ENCODE peak calls at places on chromosomes 1 and 21, in seven cellular contexts. One of them, this sample, is unnamed.

GRCh38 chr1:244796719-244797406 is 38.6 kb upstream of the COX20 start:
- DNase-seq in upper lobe of left lung: peak
- DNase-seq in AG04450: peak
- DNase-seq in cardiac fibroblast: peak
- DNase-seq in CD8-positive, alpha-beta T cell: peak
- DNase-seq in uterus: peak
- DNase-seq in nephron progenitor cell: peak
- DNase-seq in this sample: peak

GRCh38 chr21:37787456-37787855 is 128.8 kb downstream of the KCNJ6 start:
- DNase-seq in upper lobe of left lung: no peak
- DNase-seq in AG04450: peak
- DNase-seq in cardiac fibroblast: peak
- DNase-seq in CD8-positive, alpha-beta T cell: no peak
- DNase-seq in uterus: no peak
- DNase-seq in nephron progenitor cell: no peak
- DNase-seq in this sample: no peak

GRCh38 chr1:93471911-93472310 is 24.0 kb downstream of the FNBP1L start:
- DNase-seq in upper lobe of left lung: no peak
- DNase-seq in AG04450: peak
- DNase-seq in cardiac fibroblast: peak
- DNase-seq in CD8-positive, alpha-beta T cell: no peak
- DNase-seq in uterus: no peak
- DNase-seq in nephron progenitor cell: no peak
- DNase-seq in this sample: no peak

GRCh38 chr1:31033573-31033972 is 31.9 kb downstream of the PUM1 start:
- DNase-seq in upper lobe of left lung: peak
- DNase-seq in AG04450: no peak
- DNase-seq in cardiac fibroblast: no peak
- DNase-seq in CD8-positive, alpha-beta T cell: no peak
- DNase-seq in uterus: no peak
- DNase-seq in nephron progenitor cell: no peak
- DNase-seq in this sample: no peak

GRCh38 chr1:151157067-151157531 is 650 bp downstream of the TNFAIP8L2 start:
- DNase-seq in upper lobe of left lung: peak
- DNase-seq in AG04450: no peak
- DNase-seq in cardiac fibroblast: no peak
- DNase-seq in CD8-positive, alpha-beta T cell: peak
- DNase-seq in uterus: no peak
- DNase-seq in nephron progenitor cell: no peak
- DNase-seq in this sample: no peak

GRCh38 chr1:116345011-116345410 is 28.0 kb upstream of the ATP1A1 start:
- DNase-seq in upper lobe of left lung: no peak
- DNase-seq in AG04450: no peak
- DNase-seq in cardiac fibroblast: no peak
- DNase-seq in CD8-positive, alpha-beta T cell: no peak
- DNase-seq in uterus: no peak
- DNase-seq in nephron progenitor cell: no peak
- DNase-seq in this sample: no peak

GRCh38 chr1:31439276-31439675 is 26.3 kb downstream of the SERINC2 start:
- DNase-seq in upper lobe of left lung: no peak
- DNase-seq in AG04450: no peak
- DNase-seq in cardiac fibroblast: no peak
- DNase-seq in CD8-positive, alpha-beta T cell: no peak
- DNase-seq in uterus: no peak
- DNase-seq in nephron progenitor cell: no peak
- DNase-seq in this sample: no peak

GRCh38 chr1:64472805-64473204 is 2.9 kb downstream of the CACHD1 start:
- DNase-seq in upper lobe of left lung: no peak
- DNase-seq in AG04450: no peak
- DNase-seq in cardiac fibroblast: no peak
- DNase-seq in CD8-positive, alpha-beta T cell: no peak
- DNase-seq in uterus: no peak
- DNase-seq in nephron progenitor cell: no peak
- DNase-seq in this sample: no peak

GRCh38 chr21:28913071-28913470 is 79.6 kb downstream of the LTN1 start:
- DNase-seq in upper lobe of left lung: no peak
- DNase-seq in AG04450: no peak
- DNase-seq in cardiac fibroblast: no peak
- DNase-seq in CD8-positive, alpha-beta T cell: no peak
- DNase-seq in uterus: no peak
- DNase-seq in nephron progenitor cell: no peak
- DNase-seq in this sample: no peak

GRCh38 chr1:54489627-54490240 is 58.3 kb upstream of the ACOT11 start:
- DNase-seq in upper lobe of left lung: no peak
- DNase-seq in AG04450: no peak
- DNase-seq in cardiac fibroblast: no peak
- DNase-seq in CD8-positive, alpha-beta T cell: no peak
- DNase-seq in uterus: no peak
- DNase-seq in nephron progenitor cell: no peak
- DNase-seq in this sample: no peak

GRCh38 chr1:3809680-3810079 is 13.4 kb upstream of the LRRC47 start:
- DNase-seq in upper lobe of left lung: no peak
- DNase-seq in AG04450: no peak
- DNase-seq in cardiac fibroblast: no peak
- DNase-seq in CD8-positive, alpha-beta T cell: no peak
- DNase-seq in uterus: no peak
- DNase-seq in nephron progenitor cell: no peak
- DNase-seq in this sample: peak

GRCh38 chr1:247228133-247228532 is 27.7 kb upstream of the VN1R5 start:
- DNase-seq in upper lobe of left lung: no peak
- DNase-seq in AG04450: no peak
- DNase-seq in cardiac fibroblast: peak
- DNase-seq in CD8-positive, alpha-beta T cell: no peak
- DNase-seq in uterus: no peak
- DNase-seq in nephron progenitor cell: no peak
- DNase-seq in this sample: no peak

GRCh38 chr1:77824083-77824482 is 44.6 kb downstream of the MIGA1 start:
- DNase-seq in upper lobe of left lung: no peak
- DNase-seq in AG04450: no peak
- DNase-seq in cardiac fibroblast: peak
- DNase-seq in CD8-positive, alpha-beta T cell: no peak
- DNase-seq in uterus: no peak
- DNase-seq in nephron progenitor cell: no peak
- DNase-seq in this sample: no peak

GRCh38 chr1:154148787-154149186 is 6.1 kb downstream of the NUP210L start:
- DNase-seq in upper lobe of left lung: no peak
- DNase-seq in AG04450: no peak
- DNase-seq in cardiac fibroblast: no peak
- DNase-seq in CD8-positive, alpha-beta T cell: no peak
- DNase-seq in uterus: no peak
- DNase-seq in nephron progenitor cell: no peak
- DNase-seq in this sample: no peak

GRCh38 chr21:44482581-44483287 is 27.4 kb downstream of the LRRC3 start:
- DNase-seq in upper lobe of left lung: no peak
- DNase-seq in AG04450: no peak
- DNase-seq in cardiac fibroblast: no peak
- DNase-seq in CD8-positive, alpha-beta T cell: no peak
- DNase-seq in uterus: no peak
- DNase-seq in nephron progenitor cell: no peak
- DNase-seq in this sample: no peak

GRCh38 chr21:22575165-22575584 is 1577.0 kb downstream of the NCAM2 start:
- DNase-seq in upper lobe of left lung: no peak
- DNase-seq in AG04450: no peak
- DNase-seq in cardiac fibroblast: no peak
- DNase-seq in CD8-positive, alpha-beta T cell: no peak
- DNase-seq in uterus: no peak
- DNase-seq in nephron progenitor cell: peak
- DNase-seq in this sample: no peak

GRCh38 chr1:68959631-68960030 is 462.7 kb upstream of the DEPDC1 start:
- DNase-seq in upper lobe of left lung: no peak
- DNase-seq in AG04450: no peak
- DNase-seq in cardiac fibroblast: no peak
- DNase-seq in CD8-positive, alpha-beta T cell: no peak
- DNase-seq in uterus: no peak
- DNase-seq in nephron progenitor cell: no peak
- DNase-seq in this sample: no peak

DNA sequence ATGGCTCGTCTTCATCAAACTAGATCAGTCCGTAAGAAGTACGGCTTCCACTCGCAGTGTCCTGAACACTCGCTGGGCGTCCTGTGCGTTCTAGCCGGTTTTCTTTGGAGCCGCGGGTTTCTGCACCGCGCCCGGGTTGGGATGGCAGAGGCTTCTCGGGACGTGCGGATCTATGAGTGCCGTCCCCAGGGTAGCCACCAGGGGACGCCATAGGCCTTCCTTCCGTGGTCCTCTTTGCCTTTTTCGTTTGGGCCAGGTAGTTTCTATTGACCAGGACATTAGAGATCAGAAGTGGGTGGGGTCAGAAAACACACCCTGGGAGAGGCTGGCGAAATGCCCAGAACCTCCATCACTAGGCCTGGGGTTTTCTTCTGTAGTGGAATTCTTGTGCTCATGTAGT is 273.8 kb downstream of the FAM72C start:
- DNase-seq in upper lobe of left lung: peak
- DNase-seq in AG04450: no peak
- DNase-seq in cardiac fibroblast: no peak
- DNase-seq in CD8-positive, alpha-beta T cell: no peak
- DNase-seq in uterus: no peak
- DNase-seq in nephron progenitor cell: no peak
- DNase-seq in this sample: peak
- TF ChIP-seq CTCF in upper lobe of left lung: peak
- TF ChIP-seq CTCF in AG04450: peak
- TF ChIP-seq CTCF in cardiac fibroblast: peak
- TF ChIP-seq CTCF in CD8-positive, alpha-beta T cell: no peak
- TF ChIP-seq CTCF in uterus: no peak
- TF ChIP-seq CTCF in nephron progenitor cell: no peak
- TF ChIP-seq CTCF in this sample: peak

GRCh38 chr1:95039360-95040031 is 33.3 kb downstream of the ALG14 start:
- DNase-seq in upper lobe of left lung: no peak
- DNase-seq in AG04450: no peak
- DNase-seq in cardiac fibroblast: no peak
- DNase-seq in CD8-positive, alpha-beta T cell: no peak
- DNase-seq in uterus: peak
- DNase-seq in nephron progenitor cell: no peak
- DNase-seq in this sample: no peak

GRCh38 chr1:95042286-95042685 is 30.5 kb downstream of the ALG14 start:
- DNase-seq in upper lobe of left lung: no peak
- DNase-seq in AG04450: no peak
- DNase-seq in cardiac fibroblast: peak
- DNase-seq in CD8-positive, alpha-beta T cell: no peak
- DNase-seq in uterus: peak
- DNase-seq in nephron progenitor cell: no peak
- DNase-seq in this sample: no peak

GRCh38 chr1:95043141-95043980 is 29.4 kb downstream of the ALG14 start:
- DNase-seq in upper lobe of left lung: peak
- DNase-seq in AG04450: peak
- DNase-seq in cardiac fibroblast: peak
- DNase-seq in CD8-positive, alpha-beta T cell: peak
- DNase-seq in uterus: peak
- DNase-seq in nephron progenitor cell: peak
- DNase-seq in this sample: peak

GRCh38 chr1:95040032-95040525 is 32.7 kb downstream of the ALG14 start:
- DNase-seq in upper lobe of left lung: no peak
- DNase-seq in AG04450: no peak
- DNase-seq in cardiac fibroblast: no peak
- DNase-seq in CD8-positive, alpha-beta T cell: no peak
- DNase-seq in uterus: no peak
- DNase-seq in nephron progenitor cell: no peak
- DNase-seq in this sample: no peak

GRCh38 chr1:95041491-95042165 is 31.1 kb downstream of the ALG14 start:
- DNase-seq in upper lobe of left lung: peak
- DNase-seq in AG04450: peak
- DNase-seq in cardiac fibroblast: peak
- DNase-seq in CD8-positive, alpha-beta T cell: no peak
- DNase-seq in uterus: peak
- DNase-seq in nephron progenitor cell: peak
- DNase-seq in this sample: peak
- TF ChIP-seq CTCF in upper lobe of left lung: peak
- TF ChIP-seq CTCF in AG04450: peak
- TF ChIP-seq CTCF in cardiac fibroblast: peak
- TF ChIP-seq CTCF in CD8-positive, alpha-beta T cell: no peak
- TF ChIP-seq CTCF in uterus: peak
- TF ChIP-seq CTCF in nephron progenitor cell: peak
- TF ChIP-seq CTCF in this sample: peak

DNA sequence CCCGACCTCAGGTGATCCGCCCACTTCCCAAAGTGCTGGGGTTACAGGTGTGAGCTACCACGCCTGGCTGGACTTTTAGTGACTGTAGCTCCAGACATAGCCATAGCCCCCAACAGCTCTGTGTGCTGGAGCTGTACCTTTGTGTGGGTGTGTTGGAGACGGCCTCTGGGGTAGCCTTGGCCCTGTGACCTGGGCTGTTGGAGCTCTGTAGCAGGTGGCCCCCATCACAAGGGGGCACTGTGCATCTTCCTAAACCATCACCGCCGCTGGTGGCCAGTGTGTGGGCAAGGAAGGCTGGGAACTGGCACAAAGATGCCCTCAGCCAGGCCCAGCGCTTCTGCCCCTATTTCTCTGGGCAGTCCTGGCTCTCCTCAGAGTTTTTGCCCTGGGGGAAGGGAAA is 38.4 kb upstream of the FOXO6 start:
- DNase-seq in upper lobe of left lung: no peak
- DNase-seq in AG04450: no peak
- DNase-seq in cardiac fibroblast: peak
- DNase-seq in CD8-positive, alpha-beta T cell: peak
- DNase-seq in uterus: no peak
- DNase-seq in nephron progenitor cell: peak
- DNase-seq in this sample: no peak
- TF ChIP-seq CTCF in upper lobe of left lung: no peak
- TF ChIP-seq CTCF in AG04450: peak
- TF ChIP-seq CTCF in cardiac fibroblast: peak
- TF ChIP-seq CTCF in CD8-positive, alpha-beta T cell: no peak
- TF ChIP-seq CTCF in uterus: peak
- TF ChIP-seq CTCF in nephron progenitor cell: peak
- TF ChIP-seq CTCF in this sample: peak

GRCh38 chr1:234778215-234779159 is 168.5 kb upstream of the IRF2BP2 start:
- DNase-seq in upper lobe of left lung: peak
- DNase-seq in AG04450: no peak
- DNase-seq in cardiac fibroblast: no peak
- DNase-seq in CD8-positive, alpha-beta T cell: no peak
- DNase-seq in uterus: no peak
- DNase-seq in nephron progenitor cell: no peak
- DNase-seq in this sample: peak
- TF ChIP-seq CTCF in upper lobe of left lung: no peak
- TF ChIP-seq CTCF in AG04450: no peak
- TF ChIP-seq CTCF in cardiac fibroblast: no peak
- TF ChIP-seq CTCF in CD8-positive, alpha-beta T cell: no peak
- TF ChIP-seq CTCF in uterus: no peak
- TF ChIP-seq CTCF in nephron progenitor cell: no peak
- TF ChIP-seq CTCF in this sample: no peak

GRCh38 chr1:2417083-2417832 is 4.9 kb upstream of the PEX10 start:
- DNase-seq in upper lobe of left lung: no peak
- DNase-seq in AG04450: no peak
- DNase-seq in cardiac fibroblast: no peak
- DNase-seq in CD8-positive, alpha-beta T cell: no peak
- DNase-seq in uterus: no peak
- DNase-seq in nephron progenitor cell: no peak
- DNase-seq in this sample: no peak

GRCh38 chr1:2415337-2415736 is 3.0 kb upstream of the PEX10 start:
- DNase-seq in upper lobe of left lung: no peak
- DNase-seq in AG04450: no peak
- DNase-seq in cardiac fibroblast: no peak
- DNase-seq in CD8-positive, alpha-beta T cell: no peak
- DNase-seq in uterus: no peak
- DNase-seq in nephron progenitor cell: no peak
- DNase-seq in this sample: no peak

GRCh38 chr1:2416403-2416802 is 4.0 kb upstream of the PEX10 start:
- DNase-seq in upper lobe of left lung: no peak
- DNase-seq in AG04450: no peak
- DNase-seq in cardiac fibroblast: no peak
- DNase-seq in CD8-positive, alpha-beta T cell: peak
- DNase-seq in uterus: no peak
- DNase-seq in nephron progenitor cell: no peak
- DNase-seq in this sample: no peak

GRCh38 chr1:2414297-2414958 is 2.1 kb upstream of the PEX10 start:
- DNase-seq in upper lobe of left lung: peak
- DNase-seq in AG04450: peak
- DNase-seq in cardiac fibroblast: peak
- DNase-seq in CD8-positive, alpha-beta T cell: peak
- DNase-seq in uterus: peak
- DNase-seq in nephron progenitor cell: peak
- DNase-seq in this sample: peak

GRCh38 chr1:2415801-2416208 is 3.4 kb upstream of the PEX10 start:
- DNase-seq in upper lobe of left lung: no peak
- DNase-seq in AG04450: no peak
- DNase-seq in cardiac fibroblast: no peak
- DNase-seq in CD8-positive, alpha-beta T cell: peak
- DNase-seq in uterus: no peak
- DNase-seq in nephron progenitor cell: no peak
- DNase-seq in this sample: no peak
- TF ChIP-seq CTCF in upper lobe of left lung: no peak
- TF ChIP-seq CTCF in AG04450: no peak
- TF ChIP-seq CTCF in cardiac fibroblast: no peak
- TF ChIP-seq CTCF in CD8-positive, alpha-beta T cell: no peak
- TF ChIP-seq CTCF in uterus: no peak
- TF ChIP-seq CTCF in nephron progenitor cell: no peak
- TF ChIP-seq CTCF in this sample: no peak

This sample was measured in glutamatergic neuron.